ENCODE peak calls at places on chromosomes 5 and 9, in five cellular contexts. I is ACHN; W is activated T-helper 2 cell treated with anti-CD3 and anti-CD28 coated beads, Interferon-gamma antibody, Interleukin-2, Interleukin-4, amounts not matched to agents 10 μg/mL and 5 μg/mL and 100 μg/mL, durations not matched to agents 14 hours and 24 hours and 36 hours; M is mucosa of gallbladder; B is ureter. T is an unnamed sample.

GRCh38 chr5:378301-378891 is 56.9 kb downstream of the AHRR start:
- DNase-seq in W (peak; percentile 21), I (no peak), B (peak; percentile 32), M (peak; percentile 3), T (no peak)

GRCh38 chr5:38468202-38468656 is 88.2 kb downstream of the LIFR start:
- DNase-seq in B (no peak), I (peak; percentile 89), M (no peak), W (no peak), T (no peak)

GRCh38 chr9:112158629-112159228 is 16.4 kb downstream of the SUSD1 start:
- DNase-seq in W (no peak), I (no peak), B (no peak), M (no peak), T (no peak)

GRCh38 chr9:37979844-37980243 is 75.9 kb upstream of the SLC25A51 start:
- DNase-seq in M (no peak), I (no peak), B (no peak), W (no peak), T (no peak)

GRCh38 chr9:69370430-69370829 is 45.4 kb downstream of the ENTREP1 start:
- DNase-seq in B (no peak), M (no peak), W (no peak), I (peak; percentile 19), T (no peak)

GRCh38 chr9:76646249-76646648 is 118.0 kb upstream of the PCA3 start:
- DNase-seq in B (no peak), W (no peak), I (no peak), M (no peak), T (no peak)

GRCh38 chr9:75582870-75583269 is 307.6 kb upstream of the PCSK5 start:
- DNase-seq in W (no peak), B (no peak), I (no peak), M (no peak), T (no peak)

GRCh38 chr5:9094582-9094981 is 451.3 kb downstream of the SEMA5A start:
- DNase-seq in M (no peak), I (no peak), W (no peak), B (no peak), T (no peak)

GRCh38 chr5:134463176-134463720 is 51.6 kb upstream of the CDKN2AIPNL start:
- DNase-seq in W (no peak), I (no peak), M (no peak), B (no peak), T (no peak)

GRCh38 chr9:132748450-132748849 is 78.2 kb downstream of the GTF3C4 start:
- DNase-seq in M (no peak), I (no peak), W (no peak), B (no peak), T (no peak)

GRCh38 chr5:117434266-117434665 is 859.6 kb upstream of the SEMA6A start:
- DNase-seq in I (no peak), M (no peak), W (no peak), B (no peak), T (no peak)

GRCh38 chr9:15856591-15856990 is 303.7 kb downstream of the CCDC171 start:
- DNase-seq in B (no peak), I (no peak), W (no peak), M (no peak), T (no peak)